ENCODE peak calls at places on chromosomes 5 and 9, in seven cellular contexts. C, N, U, F, G, Z and Q are unnamed samples.

GRCh38 chr9:82421498-82421897 is 432.9 kb downstream of the SPATA31D1 start:
- DNase-seq in C (no peak), U (no peak), F (no peak), G (no peak), N (no peak), Z (peak; percentile 37), Q (no peak)

GRCh38 chr5:107501965-107502691 is 168.6 kb downstream of the EFNA5 start:
- DNase-seq in G (no peak), Z (no peak), N (no peak), F (no peak), U (no peak), C (no peak), Q (no peak)

GRCh38 chr5:88829053-88829452 is 53.9 kb downstream of the MEF2C start:
- DNase-seq in G (no peak), F (no peak), U (no peak), C (no peak), Z (no peak), N (no peak), Q (no peak)

GRCh38 chr9:75889577-75889976 is 896 bp upstream of the PCSK5 start:
- DNase-seq in N (peak; percentile 35), G (no peak), U (no peak), C (no peak), F (no peak), Z (no peak), Q (no peak)

GRCh38 chr9:132864691-132865090 is 13.4 kb downstream of the AK8 start:
- DNase-seq in C (no peak), G (peak; percentile 13), U (no peak), N (no peak), Z (no peak), F (no peak), Q (no peak)

GRCh38 chr5:150211156-150212030 is 21.5 kb downstream of the SLC6A7 start:
- DNase-seq in G (no peak), U (no peak), N (no peak), C (no peak), F (no peak), Z (no peak), Q (no peak)

GRCh38 chr9:135078361-135078821 is 9.1 kb upstream of the OLFM1 start:
- DNase-seq in F (no peak), N (no peak), U (no peak), C (no peak), G (no peak), Z (no peak), Q (no peak)

GRCh38 chr5:8227114-8227513 is 358.2 kb downstream of the MTRR start:
- DNase-seq in F (no peak), Z (no peak), C (no peak), U (no peak), G (no peak), N (no peak), Q (no peak)

GRCh38 chr5:81778642-81779041 is 27.7 kb upstream of the SSBP2 start:
- DNase-seq in F (no peak), U (no peak), N (no peak), G (no peak), Z (no peak), C (no peak), Q (no peak)

GRCh38 chr5:107447587-107447986 is 223.2 kb downstream of the EFNA5 start:
- DNase-seq in Z (no peak), N (no peak), G (no peak), U (no peak), C (no peak), F (no peak), Q (no peak)

GRCh38 chr5:167912944-167913343 is 378.5 kb upstream of the WWC1 start:
- DNase-seq in U (no peak), N (no peak), Z (no peak), F (no peak), C (no peak), G (no peak), Q (no peak)

GRCh38 chr5:134769206-134769605 is 10.6 kb downstream of the DDX46 start:
- DNase-seq in U (no peak), N (no peak), C (peak; percentile 13), G (no peak), Z (no peak), F (no peak), Q (no peak)

GRCh38 chr5:143652104-143652700 is 159.8 kb upstream of the HMHB1 start:
- DNase-seq in F (no peak), C (no peak), G (no peak), U (no peak), N (no peak), Z (no peak), Q (no peak)

GRCh38 chr5:143008809-143009521 is 238.8 kb downstream of the ARHGAP26 start:
- DNase-seq in N (no peak), Z (no peak), C (no peak), G (no peak), U (peak; percentile 52), F (peak; percentile 79), Q (peak; percentile 29)

GRCh38 chr5:8525835-8526234 is 656.9 kb downstream of the MTRR start:
- DNase-seq in U (no peak), C (no peak), G (no peak), Z (no peak), N (no peak), F (no peak), Q (no peak)

GRCh38 chr5:131193106-131193505 is 22.4 kb downstream of the LYRM7 start:
- DNase-seq in N (no peak), G (no peak), C (no peak), F (no peak), Z (no peak), U (no peak), Q (no peak)

GRCh38 chr9:3893519-3893918 is 367.7 kb upstream of the RFX3 start:
- DNase-seq in C (no peak), Z (no peak), F (no peak), U (no peak), N (no peak), G (no peak), Q (no peak)

GRCh38 chr5:175516933-175517823 is 38.8 kb downstream of the SFXN1 start:
- DNase-seq in F (no peak), U (no peak), Z (no peak), C (no peak), G (no peak), N (no peak), Q (no peak)

GRCh38 chr5:141356133-141356532 is 1.3 kb downstream of the PCDHGA4 start:
- DNase-seq in F (no peak), Z (no peak), U (no peak), G (no peak), N (no peak), C (no peak), Q (no peak)

GRCh38 chr5:141360685-141361084 is 891 bp downstream of the PCDHGB2 start:
- DNase-seq in F (no peak), C (no peak), N (no peak), U (no peak), G (no peak), Z (no peak), Q (no peak)

GRCh38 chr5:141362719-141363118 is 1.2 kb upstream of the PCDHGA5 start:
- DNase-seq in Z (no peak), C (no peak), F (no peak), U (no peak), G (no peak), N (no peak), Q (no peak)

GRCh38 chr5:141356950-141357349 is 2.1 kb downstream of the PCDHGA4 start:
- DNase-seq in N (no peak), G (peak; percentile 35), Z (no peak), C (no peak), F (no peak), U (no peak), Q (no peak)

GRCh38 chr5:141359790-141360426 is at the start of gene PCDHGB2:
- DNase-seq in Z (no peak), C (no peak), U (no peak), G (no peak), F (peak; percentile 40), N (no peak), Q (no peak)
- H3K9me3 ChIP-seq in Z (peaks cover 98% of the 10 kb centered on the region), C (peaks cover 65% of the 10 kb centered on the region), U (peaks cover 44% of the 10 kb centered on the region), G (peaks cover 35% of the 10 kb centered on the region), F (peaks cover 3% of the 10 kb centered on the region), N (peaks cover 27% of the 10 kb centered on the region), Q (peaks cover 8% of the 10 kb centered on the region)

DNA sequence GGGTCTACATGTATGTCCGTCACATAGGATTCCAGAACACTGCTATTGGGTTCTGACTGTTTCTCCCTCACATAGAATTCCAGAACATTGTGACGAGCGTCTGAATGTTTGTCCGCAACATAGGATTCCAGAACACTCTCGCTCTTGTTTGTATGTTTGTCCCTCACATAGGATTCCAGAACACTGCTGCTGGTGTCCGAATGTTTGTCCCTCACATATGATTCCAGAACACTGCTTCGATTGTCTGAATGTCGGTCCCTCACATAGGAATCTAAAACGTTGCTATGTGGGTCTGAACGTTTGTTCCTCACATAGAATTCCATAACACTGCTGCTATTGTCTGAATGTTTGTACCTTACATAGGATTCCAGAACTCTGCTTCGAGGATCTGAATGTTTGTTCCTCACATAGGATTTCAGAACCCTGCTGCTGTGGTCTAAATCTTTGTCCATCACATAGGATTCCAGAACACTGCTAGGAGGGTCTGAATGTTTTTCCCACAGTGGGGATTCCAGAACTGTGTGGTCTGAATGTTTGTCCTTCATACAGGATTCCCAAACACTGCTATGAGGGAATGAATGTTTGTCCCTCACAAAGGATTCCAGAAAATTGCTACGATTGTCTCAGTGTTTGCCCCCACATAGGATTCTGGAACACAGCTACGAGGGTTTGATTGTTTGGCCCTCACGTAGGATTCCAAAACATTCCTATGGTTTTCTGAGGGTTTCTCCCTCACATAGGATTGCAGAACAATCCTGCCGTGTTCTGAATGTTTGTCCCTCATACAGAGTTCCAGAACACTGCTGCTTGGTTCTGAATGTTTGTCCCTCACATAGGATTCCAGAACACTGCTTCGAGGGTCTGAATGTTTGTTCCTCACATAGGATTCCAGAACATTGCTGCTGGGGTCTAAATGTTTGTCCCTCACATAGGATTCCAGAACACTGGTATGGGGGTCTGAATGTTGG is 220.5 kb downstream of the FOXD4L6 start:
- DNase-seq in N (no peak), G (no peak), U (no peak), Z (no peak), F (no peak), C (no peak), Q (no peak)
- H3K9me3 ChIP-seq in N (no peaks in the 10 kb centered on the region), G (peaks cover 89% of the 10 kb centered on the region), U (peaks cover 96% of the 10 kb centered on the region), Z (peaks cover 100% of the 10 kb centered on the region), F (peaks cover 3% of the 10 kb centered on the region), C (peaks cover 84% of the 10 kb centered on the region), Q (peaks cover 46% of the 10 kb centered on the region)

GRCh38 chr9:98942906-98943681 is 613 bp upstream of the COL15A1 start:
- DNase-seq in N (no peak), Z (no peak), U (no peak), G (no peak), F (no peak), C (no peak), Q (no peak)
- H3K9me3 ChIP-seq in N (no peaks in the 10 kb centered on the region), Z (no peaks in the 10 kb centered on the region), U (no peaks in the 10 kb centered on the region), G (no peaks in the 10 kb centered on the region), F (no peaks in the 10 kb centered on the region), C (no peaks in the 10 kb centered on the region), Q (no peaks in the 10 kb centered on the region)

GRCh38 chr5:13408616-13409015 is 535.9 kb downstream of the DNAH5 start:
- DNase-seq in C (no peak), N (no peak), F (no peak), Z (no peak), U (no peak), G (no peak), Q (no peak)

DNA sequence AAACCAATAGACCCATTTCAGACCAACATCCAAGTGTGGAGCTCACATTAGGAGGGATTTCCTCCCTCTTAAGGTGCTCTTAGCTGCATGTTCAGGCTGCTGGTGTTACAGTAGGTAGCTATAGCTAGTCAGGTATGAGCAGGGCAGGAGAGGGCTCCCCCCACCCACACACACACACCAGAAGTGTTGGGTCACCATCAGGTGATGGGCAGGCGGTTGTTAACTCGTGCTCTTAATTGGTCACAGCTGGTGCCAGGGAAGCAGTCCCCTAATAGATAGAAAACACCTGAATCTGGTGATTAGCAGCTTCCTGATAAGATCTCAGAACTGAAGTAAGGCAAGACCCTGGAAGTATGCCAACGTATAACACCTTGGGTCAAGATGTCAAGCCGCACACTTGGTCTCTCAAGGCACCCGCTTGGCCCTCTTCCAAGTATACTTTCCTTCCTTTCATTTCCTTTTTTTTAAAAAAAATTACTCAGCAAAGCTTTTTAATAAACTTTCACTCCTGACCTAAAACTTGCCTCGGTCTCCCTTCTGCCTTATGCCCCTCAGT is 532.4 kb downstream of the DNAH5 start:
- DNase-seq in N (no peak), Z (no peak), C (no peak), U (no peak), F (no peak), G (no peak), Q (no peak)
- H3K9me3 ChIP-seq in N (no peaks in the 10 kb centered on the region), Z (peaks cover 3% of the 10 kb centered on the region), C (no peaks in the 10 kb centered on the region), U (no peaks in the 10 kb centered on the region), F (peaks cover 11% of the 10 kb centered on the region), G (no peaks in the 10 kb centered on the region), Q (no peaks in the 10 kb centered on the region)